ENCODE peak calls at places on chromosomes 4 and X, in nine cellular contexts. F is heart left ventricle; K is K562; M is Karpas-422; U is H1; G is endodermal cell; W is esophagus squamous epithelium; X is effector memory CD4-positive, alpha-beta T cell; I is pancreas. T is an unnamed sample. For H3K9me3, the result is how much of the 10 kb centered on the place peaks cover.

GRCh38 chr4:2416564-2417195 is 1.8 kb downstream of the ZFYVE28 start:
- DNase-seq in G (peak), X (no peak), K (peak), I (peak), U (peak), M (no peak), W (no peak), F (peak), T (no peak)

GRCh38 chrX:30653415-30654131 is at the start of gene GK:
- DNase-seq in K (peak), W (no peak), M (peak), X (peak), I (no peak), U (no peak), F (peak), G (peak), T (no peak)

GRCh38 chr4:24646777-24647460 is 62.6 kb upstream of the DHX15 start:
- DNase-seq in X (no peak), W (no peak), G (no peak), I (no peak), F (no peak), K (no peak), M (no peak), U (no peak), T (no peak)

GRCh38 chr4:157634057-157634456 is 413.5 kb downstream of the GRIA2 start:
- DNase-seq in M (no peak), W (no peak), F (no peak), G (no peak), K (no peak), X (no peak), U (no peak), I (no peak), T (no peak)

GRCh38 chr4:123481034-123481433 is 84.4 kb downstream of the SPRY1 start:
- DNase-seq in M (no peak), I (no peak), X (no peak), W (no peak), U (no peak), K (no peak), G (no peak), F (no peak), T (no peak)

GRCh38 chrX:12570859-12571501 is 220.2 kb upstream of the PRPS2 start:
- DNase-seq in M (no peak), I (no peak), F (no peak), G (no peak), W (no peak), K (no peak), U (no peak), X (no peak), T (no peak)

GRCh38 chr4:77145806-77146425 is 11.1 kb upstream of the CCNG2 start:
- DNase-seq in U (no peak), K (no peak), I (no peak), G (no peak), M (no peak), W (no peak), X (no peak), F (no peak), T (no peak)

GRCh38 chrX:129744881-129745321 is 6.1 kb downstream of the XPNPEP2 start:
- DNase-seq in K (peak), G (no peak), F (no peak), W (no peak), U (no peak), I (no peak), X (no peak), M (no peak), T (no peak)

GRCh38 chr4:137892134-137892533 is 350.0 kb downstream of the SLC7A11 start:
- DNase-seq in K (no peak), X (no peak), I (no peak), F (no peak), U (no peak), M (no peak), W (no peak), G (no peak), T (no peak)

GRCh38 chrX:10177620-10178019 is 20.8 kb downstream of the CLCN4 start:
- DNase-seq in I (no peak), G (no peak), M (no peak), W (no peak), F (no peak), U (no peak), X (no peak), K (no peak), T (no peak)

GRCh38 chrX:44459501-44459900 is 83.2 kb downstream of the FUNDC1 start:
- DNase-seq in K (no peak), U (no peak), M (no peak), G (no peak), X (no peak), W (no peak), F (no peak), I (no peak), T (no peak)

GRCh38 chr4:168882650-168883233 is 127.3 kb downstream of the CBR4 start:
- DNase-seq in X (no peak), F (no peak), G (no peak), I (no peak), U (no peak), K (no peak), W (no peak), M (no peak), T (no peak)

GRCh38 chr4:54661686-54662085 is 3.9 kb downstream of the KIT start:
- DNase-seq in M (no peak), I (no peak), X (no peak), W (no peak), F (no peak), K (no peak), U (no peak), G (no peak), T (no peak)

GRCh38 chr4:26459054-26459755 is 31.1 kb downstream of the CCKAR start:
- DNase-seq in W (no peak), G (no peak), F (no peak), U (no peak), K (peak), X (no peak), I (no peak), M (peak), T (peak)

GRCh38 chrX:15786930-15787329 is 3.4 kb upstream of the ZRSR2 start:
- DNase-seq in F (no peak), G (no peak), M (no peak), W (no peak), U (no peak), K (no peak), I (no peak), X (no peak), T (no peak)

GRCh38 chrX:28920554-28920953 is 333.3 kb downstream of the IL1RAPL1 start:
- DNase-seq in X (no peak), K (no peak), U (no peak), G (no peak), F (no peak), W (no peak), M (no peak), I (no peak), T (no peak)

GRCh38 chr4:18366762-18367358 is 345.3 kb upstream of the LCORL start:
- DNase-seq in K (peak), I (no peak), U (no peak), G (peak), F (no peak), M (peak), X (no peak), W (no peak), T (no peak)

GRCh38 chr4:4937926-4938325 is 78.5 kb downstream of the MSX1 start:
- DNase-seq in F (no peak), X (no peak), G (peak), U (no peak), M (no peak), K (no peak), I (no peak), W (no peak), T (no peak)
- H3K4me3 ChIP-seq in F (no peak), X (no peak), G (no peak), U (no peak), M (no peak), K (no peak), I (no peak), W (no peak), T (no peak)

DNA sequence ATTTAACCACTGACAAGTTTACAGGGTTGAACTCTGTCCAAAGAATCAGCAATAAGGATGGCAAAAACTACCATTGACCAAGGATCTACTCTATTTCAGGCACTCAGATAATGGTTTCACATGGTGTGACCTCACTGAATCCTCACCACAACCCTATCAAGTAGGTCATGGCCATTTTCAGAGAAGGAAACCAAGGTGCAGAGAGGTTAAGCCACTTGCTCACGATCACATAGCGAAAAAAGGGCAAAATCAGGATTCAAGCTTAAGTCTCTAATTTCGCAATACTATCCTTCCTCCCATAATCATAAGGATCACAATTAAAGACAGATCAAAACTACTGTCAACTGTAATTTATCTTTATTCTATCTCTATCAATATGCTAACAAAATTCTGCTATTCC is 191.0 kb upstream of the AFF2 start:
- DNase-seq in G (no peak), K (no peak), U (no peak), X (no peak), I (no peak), F (no peak), M (no peak), W (no peak), T (no peak)
- H3K9me3 ChIP-seq in G (under half), K (under half), U (under half), X (under half), I (under half), F (under half), M (under half), W (under half), T (under half)

GRCh38 chr4:41731569-41731968 is 17.0 kb downstream of the PHOX2B start:
- DNase-seq in K (no peak), X (no peak), W (no peak), I (no peak), M (no peak), U (no peak), F (no peak), G (no peak), T (no peak)
- H3K27ac ChIP-seq in K (no peak), X (no peak), W (no peak), I (no peak), M (no peak), U (no peak), F (no peak), G (no peak), T (no peak)

DNA sequence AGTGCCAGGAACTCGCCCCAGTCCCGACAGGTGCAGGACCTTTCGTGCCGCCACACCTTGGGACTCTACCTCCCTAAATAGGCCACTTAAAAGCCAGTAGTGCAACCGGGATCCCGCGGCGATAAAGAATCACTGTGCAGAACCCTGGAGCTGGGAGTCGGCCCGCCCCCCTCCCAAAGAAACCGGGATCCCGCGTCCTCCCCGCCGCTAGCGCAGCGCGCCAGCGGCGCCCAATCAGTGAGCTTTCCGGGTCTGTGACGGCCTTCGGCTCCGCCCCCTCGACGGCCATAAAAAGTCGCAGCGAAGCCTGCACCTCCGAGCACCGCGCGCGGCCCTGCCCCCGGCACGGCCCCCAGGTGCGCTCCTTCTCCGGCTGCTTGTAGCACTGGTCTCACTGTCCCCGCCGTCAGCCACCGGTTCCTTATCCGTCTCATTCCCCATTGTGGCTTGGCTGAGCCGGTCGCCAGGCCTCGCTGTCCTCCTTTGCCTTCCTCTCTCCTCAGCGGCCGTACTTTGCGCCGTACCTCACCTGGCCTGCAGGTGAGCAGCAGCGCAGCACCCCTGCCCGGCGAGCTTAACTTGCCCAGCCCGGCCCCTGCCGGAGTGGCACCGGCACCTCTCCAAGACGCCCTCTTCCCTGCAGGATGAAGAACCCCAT is at the start of gene LRAT:
- DNase-seq in F (peak), M (no peak), U (peak), G (peak), K (peak), W (no peak), X (no peak), I (peak), T (peak)
- H3K4me3 ChIP-seq in F (peak), M (no peak), U (peak), G (peak), K (no peak), W (peak), X (peak), I (peak), T (peak)

GRCh38 chrX:45907776-45908175 is 637.4 kb downstream of the ZNF674 start:
- DNase-seq in W (no peak), G (no peak), I (no peak), X (no peak), M (no peak), F (no peak), K (peak), U (no peak), T (no peak)
- H3K9me3 ChIP-seq in W (under half), G (under half), I (under half), X (under half), M (under half), F (under half), K (under half), U (under half), T (under half)

GRCh38 chrX:72126048-72126415 is 5.7 kb downstream of the RTL5 start:
- DNase-seq in X (no peak), G (peak), W (no peak), U (no peak), M (no peak), I (no peak), F (no peak), K (no peak), T (no peak)

GRCh38 chrX:72126539-72127140 is 5.1 kb downstream of the RTL5 start:
- DNase-seq in K (peak), G (peak), M (peak), W (no peak), F (peak), U (peak), I (peak), X (peak), T (peak)

GRCh38 chrX:72127332-72127731 is 4.4 kb downstream of the RTL5 start:
- DNase-seq in X (no peak), K (no peak), M (no peak), I (no peak), F (no peak), G (no peak), W (no peak), U (no peak), T (no peak)

GRCh38 chrX:72124540-72125201 is 7.0 kb downstream of the RTL5 start:
- DNase-seq in U (no peak), F (no peak), M (no peak), W (no peak), K (no peak), G (peak), X (no peak), I (no peak), T (no peak)

DNA sequence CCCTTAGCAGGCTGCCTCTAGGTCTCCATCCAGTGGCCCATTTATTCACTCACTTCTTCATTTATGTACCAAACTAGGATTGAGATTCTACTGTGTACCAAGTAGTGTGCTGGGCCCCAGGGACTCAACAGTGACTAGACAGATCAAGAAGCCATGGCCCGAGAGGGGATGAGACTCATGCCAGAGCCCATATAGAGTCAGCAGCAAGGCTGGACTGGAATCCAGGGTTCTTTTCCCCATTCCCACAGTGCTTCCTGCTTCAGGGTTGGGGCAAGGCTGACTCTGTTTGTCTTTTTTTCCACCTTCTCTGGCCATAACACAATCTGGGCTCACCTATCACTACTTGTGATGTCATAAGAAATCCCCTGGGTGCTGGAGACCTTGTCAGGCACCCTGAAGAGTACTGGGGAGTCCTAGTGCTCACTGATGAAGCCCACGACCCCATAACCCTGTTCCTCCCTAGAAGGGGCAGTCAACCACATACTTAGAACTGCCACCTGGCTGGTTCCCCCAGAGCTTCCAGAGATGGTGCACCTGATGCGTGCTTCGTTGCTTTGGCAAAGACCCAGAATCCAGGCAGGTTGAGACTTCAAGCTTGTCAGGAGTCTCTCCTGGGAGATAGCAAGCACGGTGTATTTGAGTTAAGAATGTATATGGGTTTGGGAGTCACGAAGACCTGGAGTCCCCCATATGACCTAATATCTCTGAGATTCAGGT is 6.2 kb downstream of the RTL5 start:
- DNase-seq in X (no peak), U (no peak), F (no peak), G (peak), M (no peak), I (no peak), W (no peak), K (no peak), T (no peak)
- H3K27ac ChIP-seq in X (peak), U (no peak), F (peak), G (no peak), M (no peak), I (no peak), W (peak), K (no peak), T (no peak)

DNA sequence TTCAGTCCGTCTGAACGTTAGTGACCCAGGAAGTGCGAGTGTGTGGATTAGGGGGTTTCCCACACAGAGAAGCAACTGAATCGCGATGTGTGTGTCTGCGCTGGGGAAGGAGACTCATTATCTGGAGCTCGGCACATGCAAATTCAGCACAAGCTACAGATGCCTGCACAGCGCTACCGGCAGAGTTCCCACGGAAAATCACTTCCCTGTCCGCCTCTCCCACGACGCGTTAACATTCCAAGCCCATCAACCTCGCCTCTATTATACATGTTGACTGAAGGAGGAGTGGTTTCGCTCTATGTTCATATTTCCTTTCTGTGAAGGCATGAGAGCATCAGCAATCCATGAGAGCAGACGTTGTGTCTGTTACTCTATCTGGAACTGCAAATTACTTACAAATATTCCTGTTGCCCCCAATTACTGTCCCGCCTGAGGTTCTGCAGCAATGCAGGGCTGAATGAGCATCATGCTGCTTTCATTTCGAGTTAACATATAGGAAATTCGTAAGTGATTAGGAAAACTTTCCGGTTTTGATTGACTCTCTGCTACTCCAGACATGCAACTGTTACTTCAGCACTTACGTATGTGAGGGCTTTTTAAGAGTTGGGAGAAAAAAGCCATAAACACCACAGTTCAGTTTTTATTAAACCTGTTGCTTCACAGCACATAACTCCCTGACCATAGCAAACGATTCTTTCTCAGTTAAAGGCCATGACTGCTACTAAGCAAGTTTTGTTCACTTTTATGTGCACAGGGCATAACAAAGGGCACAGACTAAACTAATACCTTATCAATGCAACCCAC is 15.0 kb upstream of the MTNR1A start:
- DNase-seq in K (no peak), W (no peak), G (no peak), M (no peak), U (no peak), X (no peak), I (no peak), F (no peak), T (no peak)
- H3K4me3 ChIP-seq in K (no peak), W (no peak), G (no peak), M (no peak), U (no peak), X (no peak), I (peak), F (no peak), T (no peak)

GRCh38 chr4:7571736-7572135 is 137.0 kb upstream of the PSAPL1 start:
- DNase-seq in F (no peak), X (no peak), G (no peak), K (no peak), W (no peak), I (no peak), U (no peak), M (no peak), T (no peak)

GRCh38 chr4:7575426-7575825 is 140.7 kb upstream of the PSAPL1 start:
- DNase-seq in W (no peak), X (no peak), F (no peak), G (no peak), U (no peak), K (no peak), I (no peak), M (no peak), T (no peak)

GRCh38 chr4:7571001-7571400 is 136.3 kb upstream of the PSAPL1 start:
- DNase-seq in K (no peak), U (no peak), F (no peak), I (no peak), G (no peak), X (no peak), W (no peak), M (no peak), T (no peak)

GRCh38 chr4:7570156-7570778 is 135.5 kb upstream of the PSAPL1 start:
- DNase-seq in W (no peak), F (no peak), U (no peak), G (no peak), I (no peak), K (no peak), M (no peak), X (no peak), T (no peak)

GRCh38 chr4:7573692-7574091 is 139.0 kb upstream of the PSAPL1 start:
- DNase-seq in F (no peak), W (no peak), M (no peak), K (no peak), I (no peak), X (no peak), G (no peak), U (no peak), T (no peak)
- H3K9me3 ChIP-seq in F (under half), W (under half), M (under half), K (under half), I (under half), X (under half), G (under half), U (under half), T (under half)